ENCODE peak calls at places on chromosomes 11 and 22, in ten cellular contexts. W, I, Q, K, M, S, A, F, H and N are unnamed samples.

GRCh38 chr22:46073683-46074504 is 76.4 kb upstream of the PPARA start:
- DNase-seq in W (no peak), I (peak), Q (no peak), K (peak), M (peak), S (no peak), A (peak), F (peak), H (peak), N (no peak)

GRCh38 chr11:66882540-66882939 is 25.7 kb downstream of the LRFN4 start:
- DNase-seq in W (no peak), I (peak), Q (no peak), K (no peak), M (no peak), S (no peak), A (no peak), F (no peak), H (no peak), N (no peak)

GRCh38 chr11:73315288-73316020 is 7.4 kb downstream of the ARHGEF17 start:
- DNase-seq in W (no peak), I (peak), Q (no peak), K (no peak), M (no peak), S (no peak), A (no peak), F (peak), H (no peak), N (no peak)

GRCh38 chr22:37559901-37560681 is at the start of gene CDC42EP1:
- DNase-seq in W (no peak), I (peak), Q (no peak), K (peak), M (peak), S (no peak), A (peak), F (peak), H (peak), N (no peak)

GRCh38 chr11:75245356-75246005 is 4.9 kb downstream of the TPBGL start:
- DNase-seq in W (no peak), I (no peak), Q (no peak), K (no peak), M (peak), S (no peak), A (no peak), F (no peak), H (no peak), N (no peak)

GRCh38 chr22:50248192-50249084 is 2.6 kb downstream of the HDAC10 start:
- DNase-seq in W (no peak), I (peak), Q (no peak), K (no peak), M (no peak), S (no peak), A (no peak), F (no peak), H (no peak), N (no peak)

GRCh38 chr22:50202130-50202671 is 1.4 kb downstream of the SELENOO start:
- DNase-seq in W (no peak), I (no peak), Q (no peak), K (no peak), M (no peak), S (no peak), A (no peak), F (no peak), H (no peak), N (no peak)

GRCh38 chr11:62353841-62354240 is 16.6 kb downstream of the ASRGL1 start:
- DNase-seq in W (no peak), I (no peak), Q (no peak), K (no peak), M (no peak), S (no peak), A (peak), F (no peak), H (peak), N (no peak)

DNA sequence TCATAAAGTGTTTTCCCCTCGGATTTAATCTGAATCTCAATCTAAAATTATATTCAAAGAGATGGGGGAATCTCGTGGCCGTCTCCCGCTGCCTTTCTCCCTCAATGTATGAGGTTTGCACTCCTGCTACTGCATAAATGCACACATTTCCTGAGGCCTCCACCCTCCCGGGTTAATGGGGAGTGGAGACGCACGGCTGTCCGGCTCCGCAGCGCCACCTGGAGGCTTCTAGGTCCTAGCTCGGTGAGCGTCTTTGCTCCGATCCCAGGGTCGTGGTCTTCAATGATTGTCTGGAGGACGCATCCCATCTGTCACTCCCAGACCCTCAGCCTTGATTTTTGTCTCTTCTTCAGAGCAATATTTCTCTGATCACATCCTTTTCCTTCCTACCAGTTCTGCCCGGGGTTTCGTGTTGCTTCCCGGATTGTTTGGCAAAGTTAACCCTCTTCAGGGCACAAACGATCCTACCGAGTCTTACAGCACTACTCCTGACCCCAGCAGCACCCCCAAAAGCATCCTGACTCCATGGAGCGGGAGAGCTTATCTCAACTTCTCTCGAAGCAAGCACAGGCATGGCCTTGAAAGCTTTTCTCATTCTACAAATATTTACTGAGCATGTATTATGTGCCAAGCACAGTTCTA is at the start of gene LMO1:
- DNase-seq in W (peak), I (peak), Q (peak), K (peak), M (peak), S (peak), A (peak), F (peak), H (no peak), N (peak)
- TF ChIP-seq CTCF in W (peak), I (peak), Q (peak), K (peak), M (peak), S (peak), A (peak), F (peak), H (peak), N (no peak)

GRCh38 chr22:23891726-23892125 is 2.5 kb upstream of the MIF start:
- DNase-seq in W (no peak), I (no peak), Q (no peak), K (no peak), M (no peak), S (no peak), A (no peak), F (no peak), H (no peak), N (no peak)

GRCh38 chr22:23892626-23893445 is 1.3 kb upstream of the MIF start:
- DNase-seq in W (no peak), I (no peak), Q (no peak), K (no peak), M (no peak), S (no peak), A (no peak), F (no peak), H (no peak), N (no peak)

GRCh38 chr22:23889620-23890019 is 4.6 kb upstream of the MIF start:
- DNase-seq in W (no peak), I (no peak), Q (no peak), K (no peak), M (no peak), S (no peak), A (no peak), F (no peak), H (no peak), N (no peak)

GRCh38 chr22:23892130-23892529 is 2.1 kb upstream of the MIF start:
- DNase-seq in W (no peak), I (no peak), Q (no peak), K (no peak), M (no peak), S (no peak), A (no peak), F (no peak), H (no peak), N (no peak)

GRCh38 chr22:23888615-23889401 is 5.4 kb upstream of the MIF start:
- DNase-seq in W (no peak), I (no peak), Q (no peak), K (peak), M (no peak), S (no peak), A (no peak), F (no peak), H (no peak), N (no peak)
- TF ChIP-seq CTCF in W (no peak), I (no peak), Q (no peak), K (peak), M (no peak), S (peak), A (no peak), F (no peak), H (no peak), N (no peak)

GRCh38 chr22:27617214-27617881 is 184.2 kb downstream of the MN1 start:
- DNase-seq in W (no peak), I (no peak), Q (no peak), K (no peak), M (no peak), S (no peak), A (no peak), F (no peak), H (no peak), N (no peak)
- TF ChIP-seq CTCF in W (no peak), I (no peak), Q (no peak), K (peak), M (no peak), S (no peak), A (no peak), F (no peak), H (peak), N (no peak)

GRCh38 chr11:97888641-97889040 is 1132.1 kb upstream of the CNTN5 start:
- DNase-seq in W (no peak), I (no peak), Q (no peak), K (no peak), M (no peak), S (no peak), A (no peak), F (no peak), H (no peak), N (no peak)
- TF ChIP-seq CTCF in W (no peak), I (no peak), Q (no peak), K (no peak), M (no peak), S (no peak), A (no peak), F (no peak), H (no peak), N (no peak)

GRCh38 chr22:41801886-41802285 is 1.4 kb downstream of the CCDC134 start:
- DNase-seq in W (no peak), I (no peak), Q (peak), K (no peak), M (no peak), S (no peak), A (no peak), F (no peak), H (no peak), N (no peak)

GRCh38 chr22:41799486-41800347 is 762 bp upstream of the CCDC134 start:
- DNase-seq in W (peak), I (peak), Q (no peak), K (no peak), M (peak), S (no peak), A (peak), F (peak), H (no peak), N (no peak)

GRCh38 chr22:41801147-41801819 is 804 bp downstream of the CCDC134 start:
- DNase-seq in W (no peak), I (no peak), Q (no peak), K (no peak), M (no peak), S (no peak), A (no peak), F (no peak), H (no peak), N (no peak)

GRCh38 chr22:41798736-41799135 is 1.7 kb upstream of the CCDC134 start:
- DNase-seq in W (no peak), I (no peak), Q (no peak), K (no peak), M (no peak), S (no peak), A (no peak), F (no peak), H (no peak), N (no peak)

GRCh38 chr22:41800348-41801146 is at the start of gene CCDC134:
- DNase-seq in W (peak), I (peak), Q (peak), K (peak), M (peak), S (peak), A (peak), F (peak), H (peak), N (peak)
- TF ChIP-seq CTCF in W (peak), I (no peak), Q (no peak), K (no peak), M (no peak), S (no peak), A (no peak), F (no peak), H (no peak), N (no peak)

DNA sequence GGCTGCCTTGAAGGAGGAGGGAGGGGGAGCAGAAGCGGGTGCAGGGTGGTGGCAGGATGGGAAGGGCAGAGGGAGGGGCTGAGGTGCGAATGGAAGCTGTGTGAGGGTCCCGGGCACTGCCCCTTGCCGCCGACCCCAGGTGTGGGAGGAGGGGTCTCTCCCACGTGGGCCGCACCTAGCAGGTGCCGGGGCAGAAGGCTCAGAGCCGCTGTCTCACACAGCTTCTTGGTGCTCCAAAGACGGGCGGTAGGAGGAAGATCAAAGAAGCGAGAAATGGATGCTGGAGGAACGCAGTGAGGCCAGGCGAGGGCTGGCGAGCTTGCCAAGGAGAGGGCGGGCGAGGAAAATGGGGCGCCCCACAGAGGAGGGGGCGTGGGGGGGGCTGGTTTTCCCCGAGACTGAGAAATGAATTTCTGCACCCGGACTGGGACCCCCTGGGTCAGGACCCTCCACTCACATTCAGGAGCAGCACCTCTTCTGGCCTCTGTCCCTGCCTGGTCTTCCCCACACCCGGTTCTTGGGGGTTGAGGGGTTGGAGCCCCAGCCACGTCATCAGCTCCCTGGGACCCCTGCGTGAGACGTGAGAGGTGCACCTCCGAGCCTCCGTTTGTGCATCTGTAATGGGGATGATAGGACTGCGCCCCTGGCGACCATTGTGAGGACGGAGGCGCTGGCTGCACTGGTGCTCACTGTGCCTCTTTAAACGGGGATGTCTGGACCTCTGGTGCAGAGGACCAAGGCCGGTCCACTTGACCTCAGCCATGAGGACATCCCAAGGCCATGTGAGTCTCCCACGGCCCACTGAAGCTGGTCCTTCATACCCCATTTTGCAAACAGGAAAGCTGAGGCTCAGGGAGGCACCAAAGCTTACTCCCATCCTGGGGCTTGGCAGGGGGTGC is 16.8 kb downstream of the LSP1 start:
- DNase-seq in W (peak), I (no peak), Q (no peak), K (no peak), M (peak), S (no peak), A (no peak), F (peak), H (no peak), N (no peak)
- TF ChIP-seq CTCF in W (peak), I (no peak), Q (no peak), K (no peak), M (no peak), S (peak), A (no peak), F (no peak), H (peak), N (no peak)

GRCh38 chr11:64384981-64385952 is 26.3 kb downstream of the RPS6KA4 start:
- DNase-seq in W (peak), I (no peak), Q (no peak), K (no peak), M (no peak), S (no peak), A (no peak), F (no peak), H (no peak), N (no peak)
- TF ChIP-seq CTCF in W (no peak), I (no peak), Q (no peak), K (no peak), M (no peak), S (no peak), A (no peak), F (no peak), H (no peak), N (no peak)